ENCODE peak calls at places on chromosomes 12 and 14, in five cellular contexts. K is iPS-NIHi11, R is cardiac fibroblast, T is H9, E is endothelial cell. V is an unnamed sample.

GRCh38 chr12:115522010-115522409 is 755.5 kb downstream of the MED13L start:
- DNase-seq in T (no peak), K (no peak), R (no peak), E (no peak), V (no peak)

GRCh38 chr14:29858299-29858698 is 69.3 kb downstream of the PRKD1 start:
- DNase-seq in E (no peak), K (no peak), R (no peak), T (no peak), V (no peak)

GRCh38 chr14:23361320-23361719 is 3.7 kb downstream of the EFS start:
- DNase-seq in R (peak), T (no peak), E (no peak), K (no peak), V (peak)

GRCh38 chr14:31819281-31819680 is 257.8 kb upstream of the ARHGAP5 start:
- DNase-seq in T (no peak), K (no peak), R (no peak), E (no peak), V (peak)

GRCh38 chr12:49553512-49554088 is 14.3 kb downstream of the MCRS1 start:
- DNase-seq in E (no peak), R (peak), T (no peak), K (peak), V (peak)

GRCh38 chr12:122318607-122319311 is 52.5 kb upstream of the VPS33A start:
- DNase-seq in R (peak), T (no peak), K (no peak), E (no peak), V (peak)

GRCh38 chr14:35534130-35534883 is at the start of gene INSM2:
- DNase-seq in R (no peak), E (peak), K (peak), T (no peak), V (no peak)

GRCh38 chr14:51957950-51958349 is 31.4 kb upstream of the RTRAF start:
- DNase-seq in T (no peak), K (no peak), E (no peak), R (peak), V (peak)

GRCh38 chr12:113184098-113184899 is 979 bp downstream of the DDX54 start:
- DNase-seq in K (no peak), R (no peak), T (no peak), E (no peak), V (no peak)

GRCh38 chr12:109772622-109773321 is 59.1 kb downstream of the FAM222A start:
- DNase-seq in K (no peak), T (peak), R (no peak), E (no peak), V (no peak)

GRCh38 chr14:44945264-44945663 is 16.5 kb downstream of the KLHL28 start:
- DNase-seq in E (no peak), R (peak), T (no peak), K (no peak), V (peak)

GRCh38 chr12:40376533-40377267 is 151.9 kb downstream of the LRRK2 start:
- DNase-seq in T (no peak), R (no peak), E (no peak), K (no peak), V (no peak)

GRCh38 chr14:78127233-78127632 is 42.9 kb upstream of the NRXN3 start:
- DNase-seq in T (peak), K (peak), E (no peak), R (no peak), V (no peak)

GRCh38 chr12:47712171-47712570 is 6.3 kb upstream of the RPAP3 start:
- DNase-seq in E (no peak), T (peak), K (no peak), R (no peak), V (no peak)

GRCh38 chr14:76282581-76282980 is 93.4 kb upstream of the ESRRB start:
- DNase-seq in E (no peak), K (no peak), T (peak), R (no peak), V (no peak)

GRCh38 chr12:112018571-112019237 is 5.5 kb downstream of the ERP29 start:
- DNase-seq in E (no peak), T (no peak), R (peak), K (no peak), V (peak)

GRCh38 chr14:32494566-32495434 is 165.7 kb downstream of the AKAP6 start:
- DNase-seq in R (no peak), T (no peak), K (no peak), E (no peak), V (no peak)

GRCh38 chr12:30753233-30753632 is 1.5 kb downstream of the CAPRIN2 start:
- DNase-seq in E (peak), K (peak), R (peak), T (peak), V (peak)

GRCh38 chr14:96121660-96122395 is 82.7 kb downstream of the C14orf132 start:
- DNase-seq in K (no peak), T (no peak), E (no peak), R (peak), V (peak)

GRCh38 chr12:110107369-110108281 is 16.5 kb upstream of the IFT81 start:
- DNase-seq in T (no peak), E (no peak), K (no peak), R (peak), V (peak)

GRCh38 chr12:89370850-89371249 is 18.5 kb upstream of the DUSP6 start:
- DNase-seq in T (no peak), K (no peak), R (peak), E (no peak), V (peak)